ENCODE peak calls at places on chromosomes 16 and 17, in seven cellular contexts. L is stimulated activated effector memory CD8-positive, alpha-beta T cell treated with anti-CD3 and anti-CD28 coated beads, Interleukin-12 subunit alpha, Interleukin-12 subunit beta, amount 100 ng/mL, for 72 hours; E is omental fat pad; C is heart left ventricle; D is GM23338; X is activated CD8-positive, alpha-beta T cell treated with anti-CD3 and anti-CD28 coated beads, Interleukin-2, amount 10 ng/mL, durations not matched to agents 7 days and 5 days; T is pancreas. A is an unnamed sample.

GRCh38 chr17:21283482-21284318 is 811 bp upstream of the MAP2K3 start:
- ATAC-seq in L (peak; percentile 5), E (no peak), C (no peak), D (peak; percentile 15), X (peak; percentile 2), T (peak; percentile 0), A (peak; percentile 10)

GRCh38 chr16:85029413-85029794 is 1.8 kb downstream of the KIAA0513 start:
- ATAC-seq in L (peak; percentile 78), E (peak; percentile 39), C (no peak), D (no peak), X (peak; percentile 57), T (peak; percentile 26), A (peak; percentile 76)

GRCh38 chr16:64047207-64047606 is 1074.7 kb downstream of the CDH11 start:
- ATAC-seq in L (no peak), E (no peak), C (no peak), D (no peak), X (no peak), T (no peak), A (no peak)

GRCh38 chr17:7704601-7705268 is at the start of gene EFNB3:
- ATAC-seq in L (peak; percentile 9), E (peak; percentile 54), C (no peak), D (peak; percentile 69), X (no peak), T (peak; percentile 74), A (peak; percentile 23)

GRCh38 chr17:75125984-75126383 is 5.6 kb downstream of the NT5C start:
- ATAC-seq in L (no peak), E (no peak), C (no peak), D (peak; percentile 6), X (no peak), T (no peak), A (no peak)

GRCh38 chr17:77316191-77316641 is 175.4 kb downstream of the SEC14L1 start:
- ATAC-seq in L (no peak), E (peak; percentile 78), C (no peak), D (peak; percentile 80), X (no peak), T (no peak), A (no peak)

GRCh38 chr17:81918762-81919545 is 978 bp upstream of the SIRT7 start:
- ATAC-seq in L (no peak), E (no peak), C (no peak), D (no peak), X (no peak), T (no peak), A (no peak)

GRCh38 chr16:69479806-69480205 is 55.4 kb downstream of the CYB5B start:
- ATAC-seq in L (no peak), E (no peak), C (no peak), D (no peak), X (no peak), T (no peak), A (no peak)

GRCh38 chr16:17359778-17360177 is 111.0 kb downstream of the XYLT1 start:
- ATAC-seq in L (peak; percentile 91), E (no peak), C (no peak), D (no peak), X (peak; percentile 55), T (peak; percentile 53), A (peak; percentile 86)

GRCh38 chr16:69615528-69615927 is 49.8 kb downstream of the NFAT5 start:
- ATAC-seq in L (no peak), E (no peak), C (no peak), D (no peak), X (no peak), T (no peak), A (no peak)

GRCh38 chr16:17252064-17252463 is 218.7 kb downstream of the XYLT1 start:
- ATAC-seq in L (peak; percentile 79), E (no peak), C (no peak), D (no peak), X (no peak), T (no peak), A (peak; percentile 69)

GRCh38 chr16:88619859-88620655 is 18.3 kb upstream of the IL17C start:
- ATAC-seq in L (peak; percentile 93), E (no peak), C (no peak), D (no peak), X (peak; percentile 83), T (no peak), A (peak; percentile 90)

GRCh38 chr16:85002099-85002541 is 9.2 kb downstream of the ZDHHC7 start:
- ATAC-seq in L (no peak), E (no peak), C (no peak), D (no peak), X (no peak), T (peak; percentile 47), A (no peak)

GRCh38 chr17:15309793-15310192 is 31.6 kb downstream of the TEKT3 start:
- ATAC-seq in L (no peak), E (no peak), C (no peak), D (no peak), X (no peak), T (no peak), A (no peak)

GRCh38 chr17:4540224-4541040 is 14.8 kb downstream of the MYBBP1A start:
- ATAC-seq in L (no peak), E (no peak), C (no peak), D (peak; percentile 3), X (no peak), T (peak; percentile 6), A (no peak)